ENCODE peak calls at places on chromosome 4, in nine cellular contexts. G, A, Z, L, U, H, V, B and C are unnamed samples.

GRCh38 chr4:141912831-141913230 is 276.4 kb downstream of the IL15 start:
- DNase-seq in L (peak; percentile 8), B (no peak), Z (peak; percentile 54), H (no peak), G (no peak), V (no peak), U (peak; percentile 69), A (no peak), C (no peak)

GRCh38 chr4:139619644-139620043 is 46.0 kb upstream of the MGST2 start:
- DNase-seq in L (no peak), H (no peak), Z (no peak), G (no peak), A (no peak), B (no peak), V (no peak), U (peak; percentile 18), C (no peak)

GRCh38 chr4:1539859-1540600 is 133.8 kb upstream of the NKX1-1 start:
- DNase-seq in L (no peak), U (no peak), A (no peak), V (no peak), B (no peak), Z (no peak), G (no peak), H (no peak), C (no peak)

GRCh38 chr4:74426101-74426500 is 18.8 kb upstream of the AREG start:
- DNase-seq in H (no peak), V (no peak), Z (no peak), U (no peak), A (no peak), G (no peak), B (no peak), L (no peak), C (no peak)

GRCh38 chr4:137253949-137254348 is 278.3 kb downstream of the PCDH18 start:
- DNase-seq in G (no peak), A (no peak), Z (no peak), V (no peak), B (no peak), H (no peak), U (no peak), L (no peak), C (no peak)

GRCh38 chr4:15295421-15296162 is 132.2 kb upstream of the C1QTNF7 start:
- DNase-seq in G (no peak), B (no peak), H (no peak), L (no peak), U (no peak), A (no peak), Z (no peak), V (no peak), C (no peak)

GRCh38 chr4:80201326-80202151 is 4.2 kb downstream of the PRDM8 start:
- DNase-seq in G (peak; percentile 22), U (no peak), B (no peak), L (peak; percentile 45), V (no peak), A (no peak), H (peak; percentile 74), Z (no peak), C (peak; percentile 66)

GRCh38 chr4:146488495-146489174 is 33.1 kb downstream of the SLC10A7 start:
- DNase-seq in B (no peak), V (no peak), A (no peak), Z (no peak), U (no peak), H (no peak), L (no peak), G (no peak), C (no peak)

GRCh38 chr4:184250795-184251679 is 33.4 kb upstream of the ENPP6 start:
- DNase-seq in V (no peak), L (no peak), Z (no peak), A (peak; percentile 22), B (no peak), U (peak; percentile 61), G (no peak), H (no peak), C (no peak)

GRCh38 chr4:21780158-21780557 is 168.4 kb downstream of the KCNIP4 start:
- DNase-seq in H (no peak), L (no peak), G (no peak), B (no peak), Z (no peak), U (no peak), V (no peak), A (no peak), C (no peak)

GRCh38 chr4:137819964-137820383 is 287.7 kb upstream of the PCDH18 start:
- DNase-seq in Z (no peak), U (no peak), L (no peak), H (no peak), A (peak; percentile 1), B (no peak), G (no peak), V (no peak), C (no peak)

DNA sequence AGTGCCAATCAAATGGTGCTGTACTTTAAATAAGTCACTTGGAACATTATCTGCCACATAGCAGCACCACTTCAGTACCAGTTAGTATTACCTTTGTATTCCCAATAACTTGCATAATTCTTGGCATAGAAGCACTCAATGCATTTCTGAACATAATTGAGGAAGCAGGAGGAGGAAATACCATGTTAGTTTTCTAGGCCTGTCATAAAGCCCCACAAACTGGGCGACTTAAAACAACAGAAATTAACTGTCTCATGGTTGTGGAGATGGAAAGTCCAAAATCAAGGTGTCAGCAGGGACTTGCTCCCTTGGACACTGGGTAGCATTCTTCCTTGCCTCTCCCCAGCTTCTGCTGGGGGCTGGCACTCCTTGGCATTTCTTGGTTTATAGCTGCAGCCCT is 296.2 kb downstream of the HS3ST1 start:
- DNase-seq in G (no peak), H (no peak), L (no peak), B (no peak), Z (no peak), A (no peak), U (no peak), V (no peak), C (no peak)
- TF ChIP-seq EP300 in G (no peak), H (no peak), L (no peak), B (no peak), Z (no peak), A (no peak), U (no peak), V (no peak), C (no peak)

DNA sequence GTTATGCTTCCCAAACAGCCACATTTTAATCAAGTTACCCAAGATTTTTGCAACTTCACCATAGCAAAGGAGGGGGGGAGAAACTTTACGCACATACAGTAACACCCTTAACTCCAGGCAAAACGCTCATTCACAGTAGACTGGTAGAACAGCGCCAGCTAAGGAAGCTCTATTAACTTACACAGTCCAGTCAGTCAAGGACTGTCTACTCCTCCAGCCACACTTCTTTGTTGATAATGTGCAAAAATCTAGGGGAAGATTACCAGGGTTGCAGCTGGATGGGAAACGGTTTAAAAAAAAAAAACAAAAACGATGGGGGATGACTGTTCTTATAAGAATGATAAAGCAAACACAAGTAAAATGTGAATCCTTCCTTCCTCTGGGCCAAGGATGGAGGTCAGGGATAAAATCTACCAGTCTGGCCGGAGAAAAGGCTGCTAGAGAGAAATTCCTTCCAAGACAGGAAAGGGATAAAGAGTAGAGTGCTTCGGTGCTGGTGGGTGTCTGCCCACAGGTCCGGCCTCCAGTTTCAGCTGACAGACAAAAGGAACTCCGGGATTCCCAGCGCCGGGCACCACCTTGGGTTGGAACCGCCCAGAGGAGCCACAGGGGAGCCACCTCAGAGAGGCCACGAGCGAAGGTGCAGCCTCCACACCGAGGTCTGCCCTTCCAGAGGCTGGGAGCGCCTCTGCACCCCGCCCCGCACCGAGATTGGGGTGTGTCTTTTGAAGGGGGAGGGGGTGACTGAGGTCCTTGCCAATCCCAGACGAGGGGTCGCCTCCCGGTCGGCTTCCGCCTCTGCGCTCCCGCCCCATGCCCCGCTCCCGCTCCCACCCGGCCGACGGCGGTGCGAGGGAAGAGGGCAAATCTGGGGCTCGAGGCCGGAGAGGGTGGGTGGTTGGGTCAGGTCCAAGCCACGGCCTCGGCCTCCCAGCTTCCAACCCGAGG is 789 bp downstream of the ANKRD50 start:
- DNase-seq in L (peak; percentile 71), V (peak; percentile 73), A (peak; percentile 66), H (peak; percentile 79), G (no peak), B (peak; percentile 14), Z (peak; percentile 55), U (peak; percentile 65), C (peak; percentile 74)
- TF ChIP-seq EP300 in L (no peak), V (no peak), A (no peak), H (no peak), G (no peak), B (peak; percentile 65), Z (no peak), U (no peak), C (no peak)

DNA sequence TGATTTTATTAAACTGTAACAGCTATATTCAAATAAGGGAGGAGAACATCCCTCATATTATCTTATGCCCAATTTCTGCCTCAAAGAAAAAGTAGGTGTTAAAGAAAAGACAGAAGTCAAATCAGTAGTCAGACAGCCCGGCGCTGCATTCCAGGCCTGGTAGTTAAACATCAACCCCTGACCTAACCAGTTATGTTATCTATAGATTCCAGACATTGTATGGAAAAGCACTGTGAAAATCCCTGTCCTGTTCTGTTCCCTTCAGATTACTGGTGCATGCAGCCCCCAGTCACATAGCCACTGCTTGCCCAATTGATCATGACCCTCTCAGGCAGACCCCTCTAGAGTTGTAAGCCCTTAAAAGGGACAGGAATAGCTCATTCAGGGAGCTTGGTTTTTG is 269.9 kb upstream of the GALNT7 start:
- DNase-seq in Z (peak; percentile 47), L (peak; percentile 24), A (no peak), G (no peak), B (no peak), H (no peak), V (no peak), U (no peak), C (no peak)
- TF ChIP-seq EP300 in Z (no peak), L (no peak), A (no peak), G (no peak), B (no peak), H (no peak), V (no peak), U (no peak), C (no peak)

GRCh38 chr4:2794707-2795557 is 2.0 kb downstream of the SH3BP2 start:
- DNase-seq in U (no peak), Z (peak; percentile 53), H (peak; percentile 76), A (no peak), L (peak; percentile 55), V (peak; percentile 78), G (peak; percentile 28), B (peak; percentile 30), C (peak; percentile 88)
- TF ChIP-seq EP300 in U (peak; percentile 8), Z (no peak), H (no peak), A (no peak), L (no peak), V (no peak), G (no peak), B (peak; percentile 49), C (no peak)

DNA sequence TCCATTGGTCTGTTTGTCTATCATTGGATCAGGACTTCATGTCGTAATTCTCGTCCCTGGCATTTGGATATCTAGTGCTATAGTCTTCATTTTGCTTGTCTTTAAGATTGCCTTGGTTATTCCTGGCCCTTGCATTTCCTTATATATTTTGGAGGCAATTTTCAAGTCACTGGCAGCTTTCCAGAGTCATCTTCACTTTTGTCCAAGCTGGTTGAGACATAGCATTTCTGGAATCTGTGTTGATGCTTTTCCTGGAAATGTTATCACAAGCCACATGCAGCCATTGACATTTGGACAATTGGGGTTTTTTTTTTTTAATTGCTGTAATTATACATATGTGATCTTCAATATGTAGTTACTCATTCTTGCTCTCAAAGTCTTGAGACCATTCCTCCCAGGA is 45.2 kb upstream of the HGFAC start:
- DNase-seq in B (no peak), L (no peak), U (no peak), V (no peak), G (no peak), H (no peak), A (no peak), Z (no peak), C (no peak)
- TF ChIP-seq EP300 in B (no peak), L (no peak), U (no peak), V (no peak), G (no peak), H (no peak), A (no peak), Z (no peak), C (no peak)